ENCODE peak calls at places on chromosomes 2 and 18, in five cellular contexts. D, H, F, E and M are unnamed samples.

GRCh38 chr2:10237392-10238321 is 65.0 kb upstream of the HPCAL1 start:
- DNase-seq in E (no peak), D (no peak), H (no peak), F (no peak), M (no peak)

GRCh38 chr18:25189391-25190185 is 162.4 kb downstream of the ZNF521 start:
- DNase-seq in F (no peak), D (no peak), H (no peak), E (no peak), M (no peak)

GRCh38 chr2:147844691-147845607 is at the start of gene ACVR2A:
- DNase-seq in H (peak), D (peak), E (peak), F (peak), M (no peak)

GRCh38 chr2:3635171-3636008 is 22.6 kb upstream of the ALLC start:
- DNase-seq in H (no peak), F (no peak), D (no peak), E (no peak), M (no peak)

GRCh38 chr2:119431976-119432881 is 575 bp downstream of the TMEM37 start:
- DNase-seq in H (peak), D (peak), E (peak), F (no peak), M (no peak)

GRCh38 chr2:44044281-44044720 is 48.5 kb upstream of the LRPPRC start:
- DNase-seq in E (peak), D (peak), H (peak), F (peak), M (peak)

GRCh38 chr2:232779465-232779864 is 3.1 kb upstream of the KCNJ13 start:
- DNase-seq in F (no peak), H (no peak), E (no peak), D (no peak), M (no peak)

GRCh38 chr2:205769494-205769848 is 87.2 kb downstream of the NRP2 start:
- DNase-seq in F (no peak), D (no peak), E (no peak), H (no peak), M (no peak)

GRCh38 chr2:207066166-207066565 is 99.6 kb downstream of the KLF7 start:
- DNase-seq in H (no peak), D (no peak), E (no peak), F (no peak), M (no peak)